ENCODE peak calls at places on chromosomes 16 and 17, in seven cellular contexts. One of them, this sample, is unnamed.

GRCh38 chr17:38324732-38325131 is 19.0 kb downstream of the GPR179 start:
- DNase-seq in CD8-positive, alpha-beta memory T cell: no peak
- DNase-seq in IMR-90: no peak
- DNase-seq in SJSA1: no peak
- DNase-seq in upper lobe of right lung: no peak
- DNase-seq in endothelial cell of umbilical vein: no peak
- DNase-seq in heart left ventricle: no peak
- DNase-seq in this sample: no peak

GRCh38 chr17:72381597-72382397 is 261.0 kb downstream of the SOX9 start:
- DNase-seq in CD8-positive, alpha-beta memory T cell: no peak
- DNase-seq in IMR-90: no peak
- DNase-seq in SJSA1: no peak
- DNase-seq in upper lobe of right lung: no peak
- DNase-seq in endothelial cell of umbilical vein: no peak
- DNase-seq in heart left ventricle: no peak
- DNase-seq in this sample: no peak

GRCh38 chr16:83842755-83843507 is 35.2 kb downstream of the HSBP1 start:
- DNase-seq in CD8-positive, alpha-beta memory T cell: no peak
- DNase-seq in IMR-90: no peak
- DNase-seq in SJSA1: no peak
- DNase-seq in upper lobe of right lung: no peak
- DNase-seq in endothelial cell of umbilical vein: no peak
- DNase-seq in heart left ventricle: no peak
- DNase-seq in this sample: no peak

GRCh38 chr16:80733366-80733901 is 71.0 kb downstream of the CDYL2 start:
- DNase-seq in CD8-positive, alpha-beta memory T cell: no peak
- DNase-seq in IMR-90: no peak
- DNase-seq in SJSA1: no peak
- DNase-seq in upper lobe of right lung: no peak
- DNase-seq in endothelial cell of umbilical vein: no peak
- DNase-seq in heart left ventricle: no peak
- DNase-seq in this sample: no peak

GRCh38 chr17:7853693-7854043 is 1.2 kb upstream of the TMEM88 start:
- DNase-seq in CD8-positive, alpha-beta memory T cell: no peak
- DNase-seq in IMR-90: no peak
- DNase-seq in SJSA1: no peak
- DNase-seq in upper lobe of right lung: no peak
- DNase-seq in endothelial cell of umbilical vein: no peak
- DNase-seq in heart left ventricle: no peak
- DNase-seq in this sample: no peak

GRCh38 chr17:75877752-75878173 is 618 bp downstream of the TRIM47 start:
- DNase-seq in CD8-positive, alpha-beta memory T cell: peak
- DNase-seq in IMR-90: peak
- DNase-seq in SJSA1: peak
- DNase-seq in upper lobe of right lung: peak
- DNase-seq in endothelial cell of umbilical vein: peak
- DNase-seq in heart left ventricle: peak
- DNase-seq in this sample: peak

GRCh38 chr17:18038149-18038850 is 668 bp downstream of the ATPAF2 start:
- DNase-seq in CD8-positive, alpha-beta memory T cell: no peak
- DNase-seq in IMR-90: peak
- DNase-seq in SJSA1: no peak
- DNase-seq in upper lobe of right lung: no peak
- DNase-seq in endothelial cell of umbilical vein: peak
- DNase-seq in heart left ventricle: no peak
- DNase-seq in this sample: no peak

GRCh38 chr17:33520404-33521032 is 227.4 kb upstream of the ASIC2 start:
- DNase-seq in CD8-positive, alpha-beta memory T cell: no peak
- DNase-seq in IMR-90: peak
- DNase-seq in SJSA1: peak
- DNase-seq in upper lobe of right lung: no peak
- DNase-seq in endothelial cell of umbilical vein: peak
- DNase-seq in heart left ventricle: peak
- DNase-seq in this sample: no peak

GRCh38 chr16:3654249-3654991 is at the start of gene DNASE1:
- DNase-seq in CD8-positive, alpha-beta memory T cell: peak
- DNase-seq in IMR-90: peak
- DNase-seq in SJSA1: peak
- DNase-seq in upper lobe of right lung: peak
- DNase-seq in endothelial cell of umbilical vein: peak
- DNase-seq in heart left ventricle: peak
- DNase-seq in this sample: no peak

GRCh38 chr17:46057366-46057765 is 58.3 kb downstream of the STH start:
- DNase-seq in CD8-positive, alpha-beta memory T cell: no peak
- DNase-seq in IMR-90: no peak
- DNase-seq in SJSA1: no peak
- DNase-seq in upper lobe of right lung: no peak
- DNase-seq in endothelial cell of umbilical vein: no peak
- DNase-seq in heart left ventricle: no peak
- DNase-seq in this sample: no peak

GRCh38 chr16:89704281-89704680 is 2.8 kb upstream of the SPATA2L start:
- DNase-seq in CD8-positive, alpha-beta memory T cell: no peak
- DNase-seq in IMR-90: no peak
- DNase-seq in SJSA1: no peak
- DNase-seq in upper lobe of right lung: no peak
- DNase-seq in endothelial cell of umbilical vein: no peak
- DNase-seq in heart left ventricle: no peak
- DNase-seq in this sample: no peak

GRCh38 chr17:79760197-79760906 is 17.6 kb upstream of the CBX2 start:
- DNase-seq in CD8-positive, alpha-beta memory T cell: no peak
- DNase-seq in IMR-90: no peak
- DNase-seq in SJSA1: no peak
- DNase-seq in upper lobe of right lung: peak
- DNase-seq in endothelial cell of umbilical vein: no peak
- DNase-seq in heart left ventricle: no peak
- DNase-seq in this sample: no peak

GRCh38 chr17:82297280-82297803 is 20.1 kb downstream of the CD7 start:
- DNase-seq in CD8-positive, alpha-beta memory T cell: peak
- DNase-seq in IMR-90: no peak
- DNase-seq in SJSA1: peak
- DNase-seq in upper lobe of right lung: peak
- DNase-seq in endothelial cell of umbilical vein: peak
- DNase-seq in heart left ventricle: peak
- DNase-seq in this sample: peak

GRCh38 chr16:81264386-81264785 is 25.9 kb downstream of the BCO1 start:
- DNase-seq in CD8-positive, alpha-beta memory T cell: no peak
- DNase-seq in IMR-90: no peak
- DNase-seq in SJSA1: no peak
- DNase-seq in upper lobe of right lung: no peak
- DNase-seq in endothelial cell of umbilical vein: no peak
- DNase-seq in heart left ventricle: no peak
- DNase-seq in this sample: no peak

GRCh38 chr16:88570691-88571092 is 489 bp downstream of the ZC3H18 start:
- DNase-seq in CD8-positive, alpha-beta memory T cell: no peak
- DNase-seq in IMR-90: no peak
- DNase-seq in SJSA1: peak
- DNase-seq in upper lobe of right lung: no peak
- DNase-seq in endothelial cell of umbilical vein: peak
- DNase-seq in heart left ventricle: no peak
- DNase-seq in this sample: no peak

GRCh38 chr17:74177018-74177450 is 26.4 kb upstream of the RPL38 start:
- DNase-seq in CD8-positive, alpha-beta memory T cell: no peak
- DNase-seq in IMR-90: peak
- DNase-seq in SJSA1: no peak
- DNase-seq in upper lobe of right lung: no peak
- DNase-seq in endothelial cell of umbilical vein: no peak
- DNase-seq in heart left ventricle: no peak
- DNase-seq in this sample: no peak

GRCh38 chr17:4483012-4483840 is 15.5 kb upstream of the SPNS2 start:
- DNase-seq in CD8-positive, alpha-beta memory T cell: no peak
- DNase-seq in IMR-90: no peak
- DNase-seq in SJSA1: no peak
- DNase-seq in upper lobe of right lung: no peak
- DNase-seq in endothelial cell of umbilical vein: no peak
- DNase-seq in heart left ventricle: no peak
- DNase-seq in this sample: no peak

GRCh38 chr16:6009151-6009550 is 911.6 kb upstream of the EEF2KMT start:
- DNase-seq in CD8-positive, alpha-beta memory T cell: no peak
- DNase-seq in IMR-90: no peak
- DNase-seq in SJSA1: no peak
- DNase-seq in upper lobe of right lung: no peak
- DNase-seq in endothelial cell of umbilical vein: no peak
- DNase-seq in heart left ventricle: no peak
- DNase-seq in this sample: no peak

GRCh38 chr16:86823895-86824671 is 245.7 kb downstream of the FOXL1 start:
- DNase-seq in CD8-positive, alpha-beta memory T cell: no peak
- DNase-seq in IMR-90: peak
- DNase-seq in SJSA1: peak
- DNase-seq in upper lobe of right lung: no peak
- DNase-seq in endothelial cell of umbilical vein: peak
- DNase-seq in heart left ventricle: no peak
- DNase-seq in this sample: no peak

GRCh38 chr17:41528959-41529353 is 848 bp upstream of the KRT19 start:
- DNase-seq in CD8-positive, alpha-beta memory T cell: no peak
- DNase-seq in IMR-90: no peak
- DNase-seq in SJSA1: no peak
- DNase-seq in upper lobe of right lung: no peak
- DNase-seq in endothelial cell of umbilical vein: no peak
- DNase-seq in heart left ventricle: no peak
- DNase-seq in this sample: no peak

GRCh38 chr17:64005734-64006167 is 7.6 kb downstream of the PRR29 start:
- DNase-seq in CD8-positive, alpha-beta memory T cell: no peak
- DNase-seq in IMR-90: no peak
- DNase-seq in SJSA1: no peak
- DNase-seq in upper lobe of right lung: no peak
- DNase-seq in endothelial cell of umbilical vein: peak
- DNase-seq in heart left ventricle: no peak
- DNase-seq in this sample: no peak

GRCh38 chr16:75258807-75259141 is 7.3 kb upstream of the BCAR1 start:
- DNase-seq in CD8-positive, alpha-beta memory T cell: no peak
- DNase-seq in IMR-90: no peak
- DNase-seq in SJSA1: no peak
- DNase-seq in upper lobe of right lung: no peak
- DNase-seq in endothelial cell of umbilical vein: no peak
- DNase-seq in heart left ventricle: no peak
- DNase-seq in this sample: no peak

GRCh38 chr16:75262104-75262799 is 10.8 kb upstream of the BCAR1 start:
- DNase-seq in CD8-positive, alpha-beta memory T cell: no peak
- DNase-seq in IMR-90: no peak
- DNase-seq in SJSA1: no peak
- DNase-seq in upper lobe of right lung: no peak
- DNase-seq in endothelial cell of umbilical vein: peak
- DNase-seq in heart left ventricle: peak
- DNase-seq in this sample: no peak

GRCh38 chr16:75261590-75262078 is 10.2 kb upstream of the BCAR1 start:
- DNase-seq in CD8-positive, alpha-beta memory T cell: no peak
- DNase-seq in IMR-90: no peak
- DNase-seq in SJSA1: no peak
- DNase-seq in upper lobe of right lung: no peak
- DNase-seq in endothelial cell of umbilical vein: no peak
- DNase-seq in heart left ventricle: no peak
- DNase-seq in this sample: no peak

GRCh38 chr16:75262800-75263127 is 11.3 kb upstream of the BCAR1 start:
- DNase-seq in CD8-positive, alpha-beta memory T cell: no peak
- DNase-seq in IMR-90: no peak
- DNase-seq in SJSA1: no peak
- DNase-seq in upper lobe of right lung: no peak
- DNase-seq in endothelial cell of umbilical vein: no peak
- DNase-seq in heart left ventricle: no peak
- DNase-seq in this sample: no peak

GRCh38 chr16:75260856-75261589 is 9.6 kb upstream of the BCAR1 start:
- DNase-seq in CD8-positive, alpha-beta memory T cell: no peak
- DNase-seq in IMR-90: no peak
- DNase-seq in SJSA1: no peak
- DNase-seq in upper lobe of right lung: no peak
- DNase-seq in endothelial cell of umbilical vein: no peak
- DNase-seq in heart left ventricle: no peak
- DNase-seq in this sample: no peak
- H3K27ac ChIP-seq in CD8-positive, alpha-beta memory T cell: no peak
- H3K27ac ChIP-seq in IMR-90: no peak
- H3K27ac ChIP-seq in SJSA1: no peak
- H3K27ac ChIP-seq in upper lobe of right lung: no peak
- H3K27ac ChIP-seq in endothelial cell of umbilical vein: no peak
- H3K27ac ChIP-seq in heart left ventricle: no peak
- H3K27ac ChIP-seq in this sample: peak

GRCh38 chr17:77417575-77417974 is 276.8 kb downstream of the SEC14L1 start:
- DNase-seq in CD8-positive, alpha-beta memory T cell: no peak
- DNase-seq in IMR-90: no peak
- DNase-seq in SJSA1: no peak
- DNase-seq in upper lobe of right lung: no peak
- DNase-seq in endothelial cell of umbilical vein: no peak
- DNase-seq in heart left ventricle: no peak
- DNase-seq in this sample: no peak

GRCh38 chr17:77419547-77420475 is 279.0 kb downstream of the SEC14L1 start:
- DNase-seq in CD8-positive, alpha-beta memory T cell: no peak
- DNase-seq in IMR-90: peak
- DNase-seq in SJSA1: no peak
- DNase-seq in upper lobe of right lung: no peak
- DNase-seq in endothelial cell of umbilical vein: no peak
- DNase-seq in heart left ventricle: no peak
- DNase-seq in this sample: no peak

GRCh38 chr17:77420476-77420803 is 279.7 kb downstream of the SEC14L1 start:
- DNase-seq in CD8-positive, alpha-beta memory T cell: no peak
- DNase-seq in IMR-90: no peak
- DNase-seq in SJSA1: no peak
- DNase-seq in upper lobe of right lung: no peak
- DNase-seq in endothelial cell of umbilical vein: no peak
- DNase-seq in heart left ventricle: no peak
- DNase-seq in this sample: no peak

GRCh38 chr17:77418609-77419008 is 277.8 kb downstream of the SEC14L1 start:
- DNase-seq in CD8-positive, alpha-beta memory T cell: no peak
- DNase-seq in IMR-90: no peak
- DNase-seq in SJSA1: no peak
- DNase-seq in upper lobe of right lung: no peak
- DNase-seq in endothelial cell of umbilical vein: no peak
- DNase-seq in heart left ventricle: no peak
- DNase-seq in this sample: no peak

GRCh38 chr17:77419095-77419494 is 278.3 kb downstream of the SEC14L1 start:
- DNase-seq in CD8-positive, alpha-beta memory T cell: no peak
- DNase-seq in IMR-90: no peak
- DNase-seq in SJSA1: no peak
- DNase-seq in upper lobe of right lung: no peak
- DNase-seq in endothelial cell of umbilical vein: no peak
- DNase-seq in heart left ventricle: no peak
- DNase-seq in this sample: no peak
- H3K27ac ChIP-seq in CD8-positive, alpha-beta memory T cell: no peak
- H3K27ac ChIP-seq in IMR-90: no peak
- H3K27ac ChIP-seq in SJSA1: no peak
- H3K27ac ChIP-seq in upper lobe of right lung: no peak
- H3K27ac ChIP-seq in endothelial cell of umbilical vein: no peak
- H3K27ac ChIP-seq in heart left ventricle: no peak
- H3K27ac ChIP-seq in this sample: no peak

DNA sequence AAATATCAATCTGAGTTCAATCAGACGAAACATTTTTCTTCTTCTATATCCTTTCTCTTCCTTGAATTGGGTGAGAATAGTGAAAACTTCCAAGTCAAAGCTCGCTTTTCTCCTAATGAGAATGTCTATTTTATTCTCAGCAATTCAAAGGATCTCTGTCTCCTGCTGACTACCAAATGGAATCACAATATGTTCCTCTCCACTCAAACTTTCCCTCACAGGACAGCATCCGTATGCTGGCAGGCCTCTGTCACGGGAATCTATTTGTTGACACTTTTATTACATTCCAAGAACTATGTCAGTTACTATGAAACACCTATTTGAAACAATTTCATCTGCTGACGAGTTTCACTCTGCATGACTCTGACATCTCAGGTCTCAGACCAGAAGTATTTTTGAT is 1196.6 kb downstream of the CDH11 start:
- DNase-seq in CD8-positive, alpha-beta memory T cell: no peak
- DNase-seq in IMR-90: no peak
- DNase-seq in SJSA1: no peak
- DNase-seq in upper lobe of right lung: no peak
- DNase-seq in endothelial cell of umbilical vein: no peak
- DNase-seq in heart left ventricle: no peak
- DNase-seq in this sample: no peak
- H3K27ac ChIP-seq in CD8-positive, alpha-beta memory T cell: no peak
- H3K27ac ChIP-seq in IMR-90: no peak
- H3K27ac ChIP-seq in SJSA1: no peak
- H3K27ac ChIP-seq in upper lobe of right lung: no peak
- H3K27ac ChIP-seq in endothelial cell of umbilical vein: no peak
- H3K27ac ChIP-seq in heart left ventricle: no peak
- H3K27ac ChIP-seq in this sample: no peak

GRCh38 chr17:57879437-57880085 is 29.7 kb upstream of the MRPS23 start:
- DNase-seq in CD8-positive, alpha-beta memory T cell: no peak
- DNase-seq in IMR-90: no peak
- DNase-seq in SJSA1: no peak
- DNase-seq in upper lobe of right lung: no peak
- DNase-seq in endothelial cell of umbilical vein: no peak
- DNase-seq in heart left ventricle: no peak
- DNase-seq in this sample: no peak
- H3K27ac ChIP-seq in CD8-positive, alpha-beta memory T cell: no peak
- H3K27ac ChIP-seq in IMR-90: peak
- H3K27ac ChIP-seq in SJSA1: peak
- H3K27ac ChIP-seq in upper lobe of right lung: no peak
- H3K27ac ChIP-seq in endothelial cell of umbilical vein: peak
- H3K27ac ChIP-seq in heart left ventricle: no peak
- H3K27ac ChIP-seq in this sample: peak